ENCODE peak calls at places on chromosomes 1 and 21, in seven cellular contexts. S, I, L, P, B, W and G are unnamed samples.

GRCh38 chr1:158426137-158426536 is at the start of gene OR10K2:
- DNase-seq in S (no peak), I (no peak), L (no peak), P (no peak), B (no peak), W (no peak), G (no peak)

GRCh38 chr1:12014141-12014981 is 4.9 kb upstream of the MIIP start:
- DNase-seq in S (peak; percentile 77), I (no peak), L (no peak), P (no peak), B (no peak), W (peak; percentile 42), G (no peak)

GRCh38 chr1:91622586-91622985 is 121.9 kb downstream of the CDC7 start:
- DNase-seq in S (peak; percentile 91), I (no peak), L (no peak), P (peak; percentile 55), B (peak; percentile 80), W (peak; percentile 94), G (no peak)

GRCh38 chr1:109850827-109851226 is 59.8 kb upstream of the CSF1 start:
- DNase-seq in S (no peak), I (no peak), L (no peak), P (no peak), B (no peak), W (no peak), G (no peak)

GRCh38 chr1:235902638-235903542 is 36.2 kb upstream of the LYST start:
- DNase-seq in S (peak; percentile 98), I (peak; percentile 67), L (peak; percentile 55), P (peak; percentile 86), B (no peak), W (peak; percentile 76), G (no peak)

GRCh38 chr1:171717080-171717479 is 24.8 kb downstream of the VAMP4 start:
- DNase-seq in S (no peak), I (no peak), L (no peak), P (no peak), B (no peak), W (no peak), G (no peak)

GRCh38 chr21:31218830-31219608 is 125.0 kb downstream of the TIAM1 start:
- DNase-seq in S (peak; percentile 16), I (peak; percentile 44), L (no peak), P (peak; percentile 43), B (peak; percentile 64), W (no peak), G (no peak)

GRCh38 chr1:9384751-9385245 is 92.1 kb downstream of the SPSB1 start:
- DNase-seq in S (peak; percentile 85), I (no peak), L (no peak), P (peak; percentile 32), B (no peak), W (peak; percentile 91), G (no peak)

GRCh38 chr1:165057956-165058355 is 298.6 kb downstream of the LMX1A start:
- DNase-seq in S (no peak), I (no peak), L (no peak), P (no peak), B (no peak), W (no peak), G (no peak)

GRCh38 chr21:19031956-19032355 is 628.4 kb upstream of the TMPRSS15 start:
- DNase-seq in S (no peak), I (peak; percentile 26), L (no peak), P (no peak), B (no peak), W (no peak), G (no peak)

GRCh38 chr1:174875306-174875705 is 124.4 kb upstream of the CACYBP start:
- DNase-seq in S (no peak), I (peak; percentile 89), L (no peak), P (peak; percentile 87), B (no peak), W (peak; percentile 4), G (no peak)

GRCh38 chr1:180157576-180158057 is 2.9 kb downstream of the QSOX1 start:
- DNase-seq in S (no peak), I (peak; percentile 68), L (no peak), P (peak; percentile 44), B (no peak), W (peak; percentile 49), G (no peak)

GRCh38 chr1:245687636-245688535 is 533.1 kb downstream of the KIF26B start:
- DNase-seq in S (peak; percentile 21), I (no peak), L (no peak), P (no peak), B (no peak), W (peak; percentile 67), G (peak; percentile 75)

GRCh38 chr1:34753163-34753562 is 1.7 kb upstream of the GJB5 start:
- DNase-seq in S (no peak), I (no peak), L (no peak), P (no peak), B (no peak), W (no peak), G (no peak)

GRCh38 chr1:30768830-30769718 is 11.5 kb upstream of the LAPTM5 start:
- DNase-seq in S (no peak), I (no peak), L (no peak), P (no peak), B (no peak), W (no peak), G (peak; percentile 79)

GRCh38 chr1:70617728-70618127 is 206.7 kb downstream of the CTH start:
- DNase-seq in S (no peak), I (no peak), L (no peak), P (no peak), B (no peak), W (no peak), G (no peak)

GRCh38 chr1:108747128-108747827 is 804 bp downstream of the STXBP3 start:
- DNase-seq in S (peak; percentile 77), I (peak; percentile 66), L (peak; percentile 72), P (peak; percentile 84), B (peak; percentile 77), W (peak; percentile 90), G (peak; percentile 86)
- TF ChIP-seq POLR2A in S (no peak), I (no peak), L (peak; percentile 37), P (no peak), B (peak; percentile 50), W (peak; percentile 68), G (no peak)

DNA sequence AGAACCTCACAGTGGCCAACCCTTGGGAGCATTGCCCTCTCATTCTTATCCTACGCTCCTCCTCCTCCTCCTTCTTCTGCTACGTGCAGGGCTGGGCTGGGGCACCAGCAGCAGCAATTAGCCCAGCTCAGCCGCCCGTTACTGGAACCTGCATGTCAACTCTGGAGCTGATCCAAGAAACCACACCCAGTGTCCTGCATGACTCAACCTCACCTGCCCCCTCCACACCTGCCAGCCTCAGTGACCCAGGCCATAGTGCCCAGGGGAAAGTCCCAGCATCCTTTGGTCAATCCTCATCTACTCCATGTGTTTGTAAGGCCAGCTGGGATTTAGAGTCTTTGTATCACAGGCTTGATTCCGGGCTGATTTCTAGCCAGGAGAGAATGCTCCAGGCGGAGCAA is 12.6 kb downstream of the ELF3 start:
- DNase-seq in S (peak; percentile 86), I (peak; percentile 94), L (no peak), P (peak; percentile 93), B (no peak), W (no peak), G (no peak)
- TF ChIP-seq CTCF in S (no peak), I (no peak), L (no peak), P (no peak), B (no peak), W (no peak), G (no peak)

GRCh38 chr1:63931468-63931867 is 157.7 kb downstream of the ROR1 start:
- DNase-seq in S (no peak), I (no peak), L (no peak), P (no peak), B (no peak), W (no peak), G (no peak)

GRCh38 chr1:63924600-63924999 is 150.8 kb downstream of the ROR1 start:
- DNase-seq in S (no peak), I (no peak), L (no peak), P (no peak), B (no peak), W (no peak), G (no peak)

GRCh38 chr1:63923302-63923701 is 149.5 kb downstream of the ROR1 start:
- DNase-seq in S (no peak), I (no peak), L (no peak), P (no peak), B (no peak), W (no peak), G (no peak)

GRCh38 chr1:63929106-63929478 is 155.3 kb downstream of the ROR1 start:
- DNase-seq in S (no peak), I (no peak), L (no peak), P (no peak), B (no peak), W (no peak), G (no peak)

GRCh38 chr1:63928197-63929105 is 154.6 kb downstream of the ROR1 start:
- DNase-seq in S (no peak), I (peak; percentile 61), L (no peak), P (no peak), B (no peak), W (no peak), G (no peak)
- H3K4me3 ChIP-seq in S (no peak overlapping the region), I (no peak overlapping the region), L (no peak overlapping the region), P (no peak overlapping the region), B (no peak overlapping the region), W (no peak overlapping the region), G (no peak overlapping the region)

GRCh38 chr1:82091729-82092128 is 291.0 kb downstream of the ADGRL2 start:
- DNase-seq in S (no peak), I (no peak), L (no peak), P (no peak), B (peak; percentile 29), W (no peak), G (no peak)

GRCh38 chr1:82091274-82091673 is 290.5 kb downstream of the ADGRL2 start:
- DNase-seq in S (peak; percentile 27), I (no peak), L (no peak), P (no peak), B (no peak), W (no peak), G (no peak)

GRCh38 chr1:82090104-82090503 is 289.4 kb downstream of the ADGRL2 start:
- DNase-seq in S (no peak), I (no peak), L (no peak), P (no peak), B (no peak), W (no peak), G (no peak)

GRCh38 chr1:82086739-82087138 is 286.0 kb downstream of the ADGRL2 start:
- DNase-seq in S (no peak), I (no peak), L (no peak), P (no peak), B (no peak), W (no peak), G (no peak)
- TF ChIP-seq POLR2A in S (no peak), I (no peak), L (no peak), P (no peak), B (no peak), W (no peak), G (no peak)

DNA sequence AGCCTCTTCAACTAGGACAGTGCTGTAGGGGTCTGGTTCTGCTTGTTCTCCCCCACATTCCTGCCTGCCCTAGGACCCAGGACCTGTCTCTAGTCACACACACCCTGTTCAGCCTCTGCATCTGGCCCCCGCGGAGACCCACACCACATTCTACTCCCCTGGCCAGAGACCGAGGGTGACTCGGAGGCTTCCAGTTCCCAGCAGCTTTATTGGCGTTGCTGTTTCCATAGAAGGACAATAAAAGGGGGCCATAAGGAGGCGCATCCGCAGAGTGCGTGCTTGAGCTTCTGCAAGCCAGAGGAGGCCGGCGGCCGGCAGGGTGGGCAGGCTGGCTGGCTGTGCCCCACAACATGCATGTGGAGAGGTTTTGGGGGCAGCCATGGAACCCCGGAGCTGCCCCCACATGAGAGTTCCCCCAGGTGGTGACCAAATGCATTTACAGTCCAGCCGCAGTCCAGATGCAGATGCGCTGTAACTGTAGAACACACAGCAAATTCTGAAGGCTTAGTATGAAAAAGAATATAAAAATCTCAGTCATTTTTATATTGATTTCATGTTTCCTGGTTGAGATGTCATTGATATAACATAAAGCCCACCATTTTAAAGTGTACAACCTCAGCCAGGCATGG is 52.4 kb downstream of the PDE9A start:
- DNase-seq in S (no peak), I (no peak), L (no peak), P (no peak), B (no peak), W (no peak), G (no peak)
- TF ChIP-seq CTCF in S (no peak), I (no peak), L (no peak), P (no peak), B (no peak), W (no peak), G (no peak)